ENCODE peak calls at places on chromosomes 11 and 22, in seven cellular contexts. W is neural progenitor cell, M is Peyer's patch, K is mammary epithelial cell, T is coronary artery, L is heart right ventricle, U is suprapubic skin. D is an unnamed sample.

GRCh38 chr11:7671347-7671746 is 2.0 kb downstream of the CYB5R2 start:
- DNase-seq in W (no peak), M (no peak), K (no peak), T (no peak), L (no peak), U (no peak), D (no peak)

GRCh38 chr22:19795617-19796008 is 35.0 kb downstream of the TBX1 start:
- DNase-seq in W (no peak), M (no peak), K (no peak), T (no peak), L (no peak), U (no peak), D (no peak)

GRCh38 chr11:20407344-20407743 is 19.8 kb downstream of the PRMT3 start:
- DNase-seq in W (no peak), M (no peak), K (no peak), T (no peak), L (no peak), U (no peak), D (no peak)

GRCh38 chr22:43213066-43213465 is 26.1 kb upstream of the TTLL12 start:
- DNase-seq in W (peak), M (no peak), K (no peak), T (no peak), L (no peak), U (no peak), D (no peak)

GRCh38 chr11:110584150-110584549 is 128.1 kb downstream of the ARHGAP20 start:
- DNase-seq in W (no peak), M (no peak), K (no peak), T (no peak), L (no peak), U (no peak), D (no peak)

GRCh38 chr22:41009222-41009948 is 58.2 kb downstream of the RBX1 start:
- DNase-seq in W (no peak), M (no peak), K (peak), T (no peak), L (no peak), U (no peak), D (no peak)

GRCh38 chr11:8634498-8634897 is 40.5 kb upstream of the STK33 start:
- DNase-seq in W (no peak), M (no peak), K (no peak), T (no peak), L (no peak), U (no peak), D (no peak)

GRCh38 chr11:10044618-10045017 is 249.4 kb downstream of the SBF2 start:
- DNase-seq in W (peak), M (no peak), K (peak), T (no peak), L (no peak), U (no peak), D (no peak)

GRCh38 chr22:35904332-35904692 is 124.3 kb downstream of the RBFOX2 start:
- DNase-seq in W (no peak), M (no peak), K (no peak), T (no peak), L (no peak), U (no peak), D (no peak)

GRCh38 chr11:45154276-45154675 is 7.8 kb downstream of the PRDM11 start:
- DNase-seq in W (no peak), M (no peak), K (no peak), T (peak), L (no peak), U (no peak), D (no peak)

GRCh38 chr22:19663286-19663815 is 51.0 kb upstream of the SEPTIN5 start:
- DNase-seq in W (no peak), M (no peak), K (peak), T (no peak), L (peak), U (no peak), D (no peak)

GRCh38 chr11:102709211-102709980 is 3.8 kb upstream of the MMP27 start:
- DNase-seq in W (no peak), M (no peak), K (peak), T (no peak), L (no peak), U (no peak), D (no peak)

GRCh38 chr22:32707971-32708370 is 93.5 kb upstream of the TIMP3 start:
- DNase-seq in W (no peak), M (no peak), K (no peak), T (no peak), L (no peak), U (no peak), D (no peak)

GRCh38 chr22:31227186-31227585 is 15.1 kb downstream of the LIMK2 start:
- DNase-seq in W (no peak), M (no peak), K (no peak), T (no peak), L (no peak), U (no peak), D (no peak)

GRCh38 chr11:7696424-7696823 is 9.9 kb downstream of the OVCH2 start:
- DNase-seq in W (no peak), M (no peak), K (no peak), T (no peak), L (no peak), U (no peak), D (no peak)

GRCh38 chr11:46112961-46113617 is 8.2 kb downstream of the PHF21A start:
- DNase-seq in W (peak), M (no peak), K (peak), T (no peak), L (peak), U (no peak), D (no peak)

GRCh38 chr22:41308054-41308453 is 6.7 kb downstream of the ZC3H7B start:
- DNase-seq in W (no peak), M (no peak), K (no peak), T (no peak), L (no peak), U (no peak), D (no peak)

GRCh38 chr11:118699508-118700220 is 20.2 kb upstream of the TREH start:
- DNase-seq in W (no peak), M (no peak), K (no peak), T (no peak), L (no peak), U (no peak), D (no peak)

GRCh38 chr11:7657306-7658025 is 15.8 kb downstream of the CYB5R2 start:
- DNase-seq in W (peak), M (peak), K (peak), T (peak), L (peak), U (no peak), D (peak)

GRCh38 chr22:19429950-19430889 is 1.3 kb downstream of the HIRA start:
- DNase-seq in W (peak), M (peak), K (peak), T (no peak), L (peak), U (no peak), D (no peak)

GRCh38 chr11:109249597-109249996 is 172.4 kb upstream of the C11orf87 start:
- DNase-seq in W (no peak), M (no peak), K (peak), T (no peak), L (no peak), U (no peak), D (no peak)
- H3K27ac ChIP-seq in W (no peak), M (no peak), K (peak), T (no peak), L (no peak), U (no peak), D (no peak)

DNA sequence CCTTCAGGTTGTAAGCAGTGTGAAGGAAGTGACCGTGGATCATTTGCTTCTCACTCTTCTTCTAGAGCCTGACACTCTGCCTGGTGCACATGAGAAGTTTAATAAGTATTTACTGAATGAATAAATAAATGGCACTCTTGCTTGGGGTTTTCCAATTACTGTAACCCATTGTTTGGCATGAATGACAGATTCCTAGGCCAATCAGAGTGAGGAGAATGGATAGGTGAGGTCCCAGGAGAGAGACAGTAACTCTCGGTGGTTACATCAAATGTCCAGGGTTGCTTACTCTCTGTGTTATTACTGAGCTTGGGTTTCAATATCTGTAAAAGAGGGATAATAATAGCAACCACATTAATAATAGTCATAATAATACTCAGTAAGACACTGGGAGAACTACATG is 204.2 kb upstream of the ISX start:
- DNase-seq in W (no peak), M (no peak), K (no peak), T (no peak), L (no peak), U (no peak), D (no peak)
- TF ChIP-seq CTCF in W (no peak), M (no peak), K (no peak), T (no peak), L (no peak), U (no peak), D (no peak)

DNA sequence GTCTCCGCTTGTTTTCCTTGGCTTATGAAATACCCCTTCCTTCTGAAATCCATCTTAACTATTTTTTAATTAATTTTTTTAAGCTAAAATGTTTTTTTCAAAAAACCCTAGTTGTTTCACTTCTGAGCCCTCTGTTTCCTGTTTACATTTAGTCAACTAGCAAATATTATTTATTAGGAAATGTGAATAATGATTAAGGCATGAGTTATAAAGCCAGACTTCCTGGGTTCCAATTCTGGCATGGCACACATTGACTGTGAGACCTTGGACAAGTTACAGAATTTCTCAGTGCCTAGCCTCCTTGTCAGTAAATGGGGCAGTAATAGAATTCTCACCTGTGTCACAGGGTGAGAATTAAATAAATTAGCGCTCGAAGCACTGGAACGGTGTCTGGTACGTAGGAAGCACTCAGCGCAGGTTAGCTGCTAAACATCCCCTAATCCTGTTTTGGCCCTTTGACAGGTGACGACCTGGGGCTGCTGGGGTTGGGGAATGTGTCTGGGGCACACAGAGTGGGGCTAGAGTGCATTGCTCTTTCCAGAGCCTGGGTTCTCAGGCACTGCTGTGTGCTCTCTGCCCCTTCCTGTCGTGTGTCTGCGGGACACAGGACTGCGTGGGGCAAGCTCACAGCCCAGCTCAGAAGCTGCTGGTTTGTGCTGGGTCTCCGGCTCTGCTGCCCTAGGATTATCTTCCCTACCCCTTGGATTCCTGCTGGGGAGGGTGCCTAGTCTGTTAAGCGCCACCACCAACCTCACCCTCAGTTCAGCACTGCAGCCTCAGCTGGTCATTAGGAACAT is 13.1 kb downstream of the PANX1 start:
- DNase-seq in W (peak), M (no peak), K (no peak), T (no peak), L (no peak), U (no peak), D (no peak)
- H3K27ac ChIP-seq in W (peak), M (no peak), K (no peak), T (peak), L (no peak), U (no peak), D (no peak)

DNA sequence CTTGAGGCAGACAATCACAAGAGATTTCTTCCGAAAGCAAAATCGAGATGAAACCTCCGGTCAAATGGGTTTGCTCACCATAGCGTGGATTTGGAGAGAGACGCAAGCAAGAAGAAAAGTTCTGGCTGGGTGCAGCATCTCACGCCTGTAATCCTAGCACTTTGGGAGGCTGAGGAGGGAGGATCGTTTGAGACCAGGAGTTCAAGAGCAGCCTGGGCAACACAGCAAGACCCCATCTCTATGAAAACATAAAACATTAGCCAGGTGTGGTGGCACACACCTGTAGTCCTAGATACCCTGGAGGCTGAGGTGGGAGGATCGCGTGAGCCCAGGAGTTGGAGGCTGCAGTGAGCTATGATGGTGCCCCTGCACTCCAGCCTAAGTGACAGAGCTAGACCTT is 24.4 kb downstream of the MN1 start:
- DNase-seq in W (no peak), M (no peak), K (no peak), T (no peak), L (no peak), U (no peak), D (no peak)
- TF ChIP-seq CTCF in W (no peak), M (no peak), K (no peak), T (no peak), L (no peak), U (no peak), D (no peak)